ENCODE peak calls at places on chromosomes 16 and 17, in seven cellular contexts. M is ovary; S is adipocyte; J is BE2C; T is IMR-90; W is CD8-positive, alpha-beta memory T cell; Y is lung. X is an unnamed sample.

GRCh38 chr16:78446486-78446885 is 347.0 kb downstream of the WWOX start:
- DNase-seq in Y (no peak), M (no peak), S (no peak), T (no peak), J (no peak), W (no peak), X (no peak)

GRCh38 chr16:28157768-28158535 is 53.8 kb downstream of the XPO6 start:
- DNase-seq in Y (no peak), M (no peak), J (no peak), T (peak; percentile 59), S (peak; percentile 84), W (no peak), X (no peak)

GRCh38 chr17:38449364-38449763 is 21.1 kb downstream of the ARHGAP23 start:
- DNase-seq in W (no peak), J (no peak), S (peak; percentile 70), Y (no peak), T (no peak), M (no peak), X (no peak)

GRCh38 chr17:28105501-28105900 is 63.0 kb downstream of the NLK start:
- DNase-seq in S (no peak), T (no peak), Y (no peak), M (no peak), J (no peak), W (no peak), X (no peak)

GRCh38 chr17:21209511-21210175 is 4.3 kb downstream of the TMEM11 start:
- DNase-seq in J (no peak), T (no peak), Y (peak; percentile 64), W (no peak), S (no peak), M (no peak), X (no peak)

GRCh38 chr16:23902223-23903000 is 66.6 kb downstream of the PRKCB start:
- DNase-seq in M (no peak), Y (no peak), J (no peak), S (no peak), W (no peak), T (no peak), X (no peak)

GRCh38 chr16:15976929-15977637 is 27.7 kb downstream of the ABCC1 start:
- DNase-seq in S (peak; percentile 90), W (no peak), Y (no peak), M (peak; percentile 26), T (peak; percentile 84), J (no peak), X (no peak)

GRCh38 chr17:38798614-38799500 is 499 bp downstream of the PIP4K2B start:
- DNase-seq in T (peak; percentile 35), W (peak; percentile 64), J (no peak), Y (peak; percentile 40), M (no peak), S (peak; percentile 73), X (peak; percentile 48)

GRCh38 chr16:58128181-58128631 is 975 bp downstream of the CFAP20 start:
- DNase-seq in Y (no peak), W (no peak), S (peak; percentile 22), J (no peak), M (no peak), T (no peak), X (no peak)

GRCh38 chr16:73170587-73170986 is 122.7 kb upstream of the ZFHX3 start:
- DNase-seq in J (no peak), M (no peak), T (no peak), Y (no peak), S (no peak), W (no peak), X (no peak)

GRCh38 chr17:77210331-77210730 is 69.6 kb downstream of the SEC14L1 start:
- DNase-seq in W (no peak), S (no peak), J (no peak), Y (no peak), M (no peak), T (no peak), X (no peak)

GRCh38 chr16:4212207-4212933 is 29.5 kb downstream of the SRL start:
- DNase-seq in S (no peak), W (no peak), Y (no peak), J (no peak), M (no peak), T (no peak), X (no peak)

GRCh38 chr17:57121308-57122042 is 36.4 kb downstream of the AKAP1 start:
- DNase-seq in M (peak; percentile 46), T (peak; percentile 36), S (peak; percentile 69), J (peak; percentile 81), Y (no peak), W (no peak), X (no peak)

GRCh38 chr17:12789976-12790805 is 893 bp downstream of the ARHGAP44 start:
- DNase-seq in W (no peak), T (no peak), M (peak; percentile 16), S (no peak), J (no peak), Y (peak; percentile 31), X (no peak)

GRCh38 chr17:40309031-40309937 is at the start of gene RARA:
- DNase-seq in Y (peak; percentile 62), M (peak; percentile 44), T (no peak), W (peak; percentile 49), S (peak; percentile 60), J (peak; percentile 77), X (no peak)

GRCh38 chr16:49548571-49548970 is 175.0 kb downstream of the C16orf78 start:
- DNase-seq in T (no peak), J (no peak), S (no peak), Y (no peak), W (no peak), M (no peak), X (no peak)

GRCh38 chr17:72122336-72122667 is 1.5 kb downstream of the SOX9 start:
- DNase-seq in Y (no peak), T (no peak), J (no peak), S (peak; percentile 19), W (no peak), M (no peak), X (no peak)

GRCh38 chr17:72308744-72309395 is 188.1 kb downstream of the SOX9 start:
- DNase-seq in S (no peak), Y (no peak), T (peak; percentile 25), W (no peak), J (no peak), M (no peak), X (no peak)

GRCh38 chr17:35764123-35764991 is 3.7 kb downstream of the C17orf50 start:
- DNase-seq in J (peak; percentile 95), M (peak; percentile 77), S (peak; percentile 92), W (peak; percentile 84), Y (peak; percentile 86), T (peak; percentile 74), X (peak; percentile 72)

GRCh38 chr17:72616457-72616856 is 476.0 kb downstream of the SLC39A11 start:
- DNase-seq in Y (no peak), W (no peak), J (no peak), T (no peak), M (no peak), S (no peak), X (no peak)

GRCh38 chr17:10149573-10150399 is 48.6 kb downstream of the GAS7 start:
- DNase-seq in T (peak; percentile 86), W (no peak), M (no peak), S (peak; percentile 57), J (no peak), Y (no peak), X (no peak)

GRCh38 chr17:4485676-4486646 is 12.7 kb upstream of the SPNS2 start:
- DNase-seq in S (no peak), M (no peak), Y (no peak), T (no peak), W (peak; percentile 61), J (peak; percentile 34), X (no peak)

GRCh38 chr17:19239544-19239943 is 2.4 kb downstream of the EPN2 start:
- DNase-seq in J (no peak), T (no peak), Y (peak; percentile 61), M (peak; percentile 41), S (no peak), W (no peak), X (no peak)

GRCh38 chr17:8794636-8795035 is 4.5 kb downstream of the MFSD6L start:
- DNase-seq in T (no peak), Y (no peak), M (no peak), S (no peak), J (no peak), W (no peak), X (no peak)
- H3K4me1 ChIP-seq in T (no peaks in the 10 kb centered on the region), Y (no peaks in the 10 kb centered on the region), M (no peaks in the 10 kb centered on the region), S (no peaks in the 10 kb centered on the region), J (no peaks in the 10 kb centered on the region), W (no peaks in the 10 kb centered on the region), X (no peaks in the 10 kb centered on the region)

DNA sequence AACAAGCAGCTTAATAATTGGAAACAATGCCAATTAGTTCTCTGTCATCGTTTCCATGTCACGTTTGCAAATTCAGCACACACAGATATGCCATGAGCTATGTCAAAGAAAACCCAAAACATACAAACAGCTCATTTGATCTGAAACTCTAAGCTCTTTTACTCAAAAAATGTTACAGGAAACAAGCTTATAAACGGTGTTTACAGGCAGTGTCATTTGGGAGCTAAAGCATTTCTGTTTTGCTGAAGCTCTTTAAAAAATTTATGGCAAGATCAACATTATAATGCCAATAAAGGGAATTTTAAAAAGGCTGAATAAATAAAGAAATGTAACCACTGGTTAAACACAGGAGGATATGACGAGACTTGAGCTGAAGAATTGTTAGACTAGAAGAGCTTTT is 94.0 kb upstream of the HS3ST2 start:
- DNase-seq in W (no peak), S (no peak), Y (no peak), J (no peak), T (no peak), M (no peak), X (no peak)
- H3K4me3 ChIP-seq in W (no peak overlapping the region), S (no peak overlapping the region), Y (no peak overlapping the region), J (no peak overlapping the region), T (no peak overlapping the region), M (no peak overlapping the region), X (no peak overlapping the region)

GRCh38 chr16:84090212-84090611 is 26.5 kb downstream of the MBTPS1 start:
- DNase-seq in S (no peak), J (no peak), Y (no peak), W (no peak), M (no peak), T (no peak), X (no peak)
- H3K4me1 ChIP-seq in S (no peaks in the 10 kb centered on the region), J (no peaks in the 10 kb centered on the region), Y (no peaks in the 10 kb centered on the region), W (peaks cover 22% of the 10 kb centered on the region), M (no peaks in the 10 kb centered on the region), T (no peaks in the 10 kb centered on the region), X (no peaks in the 10 kb centered on the region)

GRCh38 chr17:74971069-74971841 is 1.3 kb downstream of the HID1 start:
- DNase-seq in T (no peak), Y (no peak), W (no peak), S (no peak), J (no peak), M (no peak), X (no peak)
- H3K4me3 ChIP-seq in T (no peak overlapping the region), Y (peak overlapping the region; percentile 71), W (no peak overlapping the region), S (no peak overlapping the region), J (peak overlapping the region; percentile 59), M (peak overlapping the region; percentile 44), X (peak overlapping the region; percentile 78)

X was measured in effector memory CD4-positive, alpha-beta T cell.